ENCODE peak calls at places on chromosomes 11 and 22, in ten cellular contexts. C is A673; V is hepatocyte; Y is IMR-90; H is bronchial epithelial cell; P is fibroblast of lung; K is right atrium auricular region; U is CD8-positive, alpha-beta memory T cell; W is psoas muscle; I is OCI-LY7. B is an unnamed sample.

GRCh38 chr11:3169235-3169951 is 4.3 kb upstream of the OSBPL5 start:
- DNase-seq in C (peak; percentile 50), V (no peak), Y (peak; percentile 73), H (peak; percentile 21), P (peak; percentile 66), K (no peak), U (no peak), W (peak; percentile 80), I (no peak), B (peak; percentile 81)

GRCh38 chr11:86951706-86952105 is 3.5 kb downstream of the FZD4 start:
- DNase-seq in C (no peak), V (no peak), Y (no peak), H (no peak), P (no peak), K (no peak), U (no peak), W (no peak), I (no peak), B (no peak)

GRCh38 chr11:86138958-86139357 is 70.1 kb upstream of the PICALM start:
- DNase-seq in C (no peak), V (no peak), Y (no peak), H (no peak), P (no peak), K (no peak), U (no peak), W (no peak), I (peak; percentile 10), B (no peak)

GRCh38 chr11:47915407-47916137 is 64.8 kb upstream of the PTPRJ start:
- DNase-seq in C (peak; percentile 82), V (no peak), Y (no peak), H (no peak), P (no peak), K (no peak), U (no peak), W (no peak), I (peak; percentile 61), B (no peak)

GRCh38 chr11:66568124-66568916 is at the start of gene CTSF:
- DNase-seq in C (peak; percentile 81), V (no peak), Y (peak; percentile 49), H (peak; percentile 67), P (peak; percentile 73), K (peak; percentile 83), U (peak; percentile 62), W (peak; percentile 95), I (no peak), B (peak; percentile 63)

GRCh38 chr22:22771696-22772377 is 115.8 kb upstream of the IGLL5 start:
- DNase-seq in C (no peak), V (no peak), Y (no peak), H (no peak), P (no peak), K (peak; percentile 18), U (no peak), W (no peak), I (no peak), B (no peak)

GRCh38 chr22:35334010-35334409 is 34.3 kb downstream of the TOM1 start:
- DNase-seq in C (no peak), V (no peak), Y (no peak), H (no peak), P (no peak), K (no peak), U (no peak), W (no peak), I (no peak), B (no peak)

GRCh38 chr11:22711212-22711770 is 44.9 kb downstream of the GAS2 start:
- DNase-seq in C (no peak), V (peak; percentile 9), Y (no peak), H (peak; percentile 89), P (no peak), K (no peak), U (no peak), W (no peak), I (no peak), B (no peak)

GRCh38 chr11:71934213-71934612 is 5.4 kb downstream of the RNF121 start:
- DNase-seq in C (no peak), V (no peak), Y (no peak), H (no peak), P (no peak), K (no peak), U (no peak), W (no peak), I (no peak), B (no peak)

GRCh38 chr11:72308226-72309073 is 64.5 kb upstream of the PHOX2A start:
- DNase-seq in C (peak; percentile 99), V (peak; percentile 80), Y (peak; percentile 98), H (peak; percentile 87), P (peak; percentile 88), K (no peak), U (no peak), W (no peak), I (no peak), B (no peak)

GRCh38 chr11:132312616-132313210 is 942.3 kb downstream of the NTM start:
- DNase-seq in C (peak; percentile 49), V (no peak), Y (peak; percentile 46), H (peak; percentile 5), P (peak; percentile 38), K (no peak), U (no peak), W (no peak), I (peak; percentile 5), B (peak; percentile 81)

GRCh38 chr11:75802022-75802912 is 12.7 kb upstream of the UVRAG start:
- DNase-seq in C (no peak), V (no peak), Y (no peak), H (no peak), P (no peak), K (no peak), U (no peak), W (no peak), I (no peak), B (no peak)

GRCh38 chr22:44179989-44180705 is 578 bp upstream of the PARVG start:
- DNase-seq in C (no peak), V (no peak), Y (no peak), H (no peak), P (no peak), K (no peak), U (no peak), W (peak; percentile 43), I (no peak), B (no peak)

GRCh38 chr11:17354070-17354924 is 2.7 kb downstream of the NCR3LG1 start:
- DNase-seq in C (peak; percentile 84), V (peak; percentile 78), Y (peak; percentile 79), H (peak; percentile 67), P (peak; percentile 84), K (peak; percentile 82), U (peak; percentile 28), W (no peak), I (peak; percentile 86), B (peak; percentile 73)

GRCh38 chr11:86499723-86500129 is 125.0 kb downstream of the CCDC81 start:
- DNase-seq in C (no peak), V (peak; percentile 58), Y (no peak), H (no peak), P (no peak), K (no peak), U (no peak), W (no peak), I (no peak), B (no peak)

DNA sequence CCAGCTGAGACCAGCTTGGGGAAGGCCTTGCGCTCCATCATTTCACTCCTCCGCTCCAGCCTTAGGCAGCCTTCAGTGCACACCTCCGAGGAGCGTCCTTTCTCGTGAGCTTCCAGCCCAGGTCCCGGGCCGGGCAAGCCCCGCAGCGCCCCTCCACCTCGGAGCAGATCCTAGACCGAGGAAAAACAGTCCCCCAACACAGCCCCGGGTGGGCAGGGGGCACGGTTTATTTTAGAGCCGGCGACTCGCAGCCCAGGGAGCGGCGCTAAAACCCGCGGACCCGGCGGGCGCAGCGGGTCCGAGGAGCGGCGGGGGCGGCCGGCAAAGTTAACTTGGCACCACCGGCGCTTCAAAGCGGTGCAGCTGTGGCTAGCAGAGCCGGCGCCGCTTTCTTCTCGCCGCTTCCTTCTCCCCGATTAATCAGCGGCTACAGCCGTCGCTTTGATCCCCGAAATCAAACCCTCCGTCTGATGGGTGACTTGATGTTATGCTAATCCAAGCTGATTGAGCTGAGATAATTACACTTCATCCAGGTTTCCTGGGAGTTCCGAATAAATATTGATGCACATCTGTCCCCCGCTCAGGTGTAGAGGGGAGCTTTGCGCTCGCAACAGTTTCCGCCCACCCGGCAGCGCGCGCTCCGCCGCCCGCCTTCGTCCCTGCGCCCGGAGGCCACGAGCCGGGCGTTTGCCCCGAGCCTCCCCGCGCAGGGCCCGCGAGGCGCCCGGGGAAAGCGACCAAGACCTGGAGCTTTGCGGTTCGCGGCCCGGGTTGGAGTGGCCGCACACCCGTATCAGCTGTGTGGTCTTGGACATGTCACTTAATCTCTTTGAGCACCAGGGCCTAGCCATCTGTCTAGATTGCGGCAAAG is 192.7 kb downstream of the BUD13 start:
- DNase-seq in C (no peak), V (peak; percentile 18), Y (no peak), H (no peak), P (no peak), K (no peak), U (no peak), W (no peak), I (no peak), B (peak; percentile 83)
- H3K4me3 ChIP-seq in C (no peak overlapping the region), V (no peak overlapping the region), Y (no peak overlapping the region), H (no peak overlapping the region), P (no peak overlapping the region), K (no peak overlapping the region), U (no peak overlapping the region), W (peak overlapping the region; percentile 32), I (no peak overlapping the region), B (peak overlapping the region; percentile 33)

DNA sequence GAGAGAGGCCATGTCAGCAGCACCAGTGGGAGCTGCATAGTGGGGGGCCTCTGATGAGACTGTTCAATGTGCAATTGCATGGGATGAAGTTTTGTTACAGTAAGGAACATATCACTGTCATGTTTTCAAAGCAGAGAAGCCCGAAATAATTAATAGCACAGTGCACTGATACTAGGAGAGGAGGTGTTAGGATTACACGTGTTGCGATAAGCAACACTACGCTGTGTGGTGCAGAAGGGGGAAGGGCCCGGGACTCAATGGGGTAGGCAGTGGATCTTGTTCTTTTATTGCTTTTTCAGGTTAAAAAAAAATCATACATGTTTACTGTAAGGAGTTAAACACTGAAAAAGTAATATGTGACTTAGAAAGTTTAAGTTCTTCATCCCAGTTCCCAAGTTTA is 29.2 kb downstream of the TCIRG1 start:
- DNase-seq in C (no peak), V (no peak), Y (no peak), H (no peak), P (no peak), K (no peak), U (no peak), W (no peak), I (no peak), B (no peak)
- H3K36me3 ChIP-seq in C (peaks cover 39% of the 10 kb centered on the region), V (peaks cover 7% of the 10 kb centered on the region), Y (peaks cover 45% of the 10 kb centered on the region), H (peaks cover 2% of the 10 kb centered on the region), P (peaks cover 2% of the 10 kb centered on the region), K (peaks cover 68% of the 10 kb centered on the region), U (no peaks in the 10 kb centered on the region), W (peaks cover 99% of the 10 kb centered on the region), I (peaks cover 87% of the 10 kb centered on the region), B (peaks cover 62% of the 10 kb centered on the region)

DNA sequence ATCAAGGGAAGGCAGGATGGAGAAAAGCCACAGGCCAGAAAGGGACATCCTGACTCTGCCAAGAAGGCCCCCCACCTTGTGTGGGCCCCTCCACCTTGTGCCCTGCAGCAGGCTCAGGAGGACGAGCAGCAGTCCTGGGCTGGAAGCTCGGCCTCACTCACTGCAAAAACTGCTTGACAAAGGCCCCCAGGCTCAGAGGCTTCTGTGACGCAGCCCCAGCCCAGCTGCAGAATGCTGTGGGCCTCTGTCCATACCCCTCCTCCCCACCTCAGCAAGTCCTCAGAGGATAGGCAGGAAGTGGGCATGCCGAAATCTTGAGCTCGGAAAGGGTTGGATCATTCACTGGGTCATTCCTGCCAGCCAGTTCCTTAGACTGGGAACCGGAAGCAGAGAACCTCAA is 61.9 kb downstream of the NRXN2 start:
- DNase-seq in C (peak; percentile 94), V (peak; percentile 42), Y (peak; percentile 62), H (no peak), P (peak; percentile 56), K (peak; percentile 71), U (no peak), W (peak; percentile 83), I (no peak), B (no peak)
- H3K4me3 ChIP-seq in C (no peak overlapping the region), V (no peak overlapping the region), Y (no peak overlapping the region), H (no peak overlapping the region), P (no peak overlapping the region), K (no peak overlapping the region), U (no peak overlapping the region), W (peak overlapping the region; percentile 51), I (no peak overlapping the region), B (no peak overlapping the region)

GRCh38 chr11:45927684-45928413 is 5.4 kb downstream of the LARGE2 start:
- DNase-seq in C (no peak), V (no peak), Y (no peak), H (no peak), P (no peak), K (no peak), U (no peak), W (no peak), I (no peak), B (peak; percentile 60)
- H3K36me3 ChIP-seq in C (no peaks in the 10 kb centered on the region), V (no peaks in the 10 kb centered on the region), Y (peaks cover 12% of the 10 kb centered on the region), H (no peaks in the 10 kb centered on the region), P (peaks cover 2% of the 10 kb centered on the region), K (peaks cover 9% of the 10 kb centered on the region), U (no peaks in the 10 kb centered on the region), W (peaks cover 12% of the 10 kb centered on the region), I (peaks cover 7% of the 10 kb centered on the region), B (peaks cover 6% of the 10 kb centered on the region)

B was measured in H7.